ENCODE peak calls at places on chromosomes 12 and 14, in five cellular contexts. V is epithelial cell of prostate, X is tibial nerve, Q is neural crest cell, P is WTC11. K is an unnamed sample.

GRCh38 chr12:28253175-28253641 is 63.0 kb downstream of the CCDC91 start:
- DNase-seq in P (no peak), X (no peak), V (no peak), Q (no peak), K (no peak)

GRCh38 chr14:32083789-32084188 is 6.7 kb downstream of the ARHGAP5 start:
- DNase-seq in X (no peak), P (no peak), V (no peak), Q (no peak), K (no peak)

GRCh38 chr12:107759410-107759809 is 1.5 kb downstream of the PRDM4 start:
- DNase-seq in Q (no peak), P (no peak), X (no peak), V (peak), K (peak)

GRCh38 chr12:2845280-2845679 is 10.4 kb upstream of the NRIP2 start:
- DNase-seq in X (no peak), Q (no peak), V (no peak), P (no peak), K (peak)

GRCh38 chr14:74712499-74713394 is at the start of the genes AREL1 and FCF1:
- DNase-seq in P (peak), X (peak), V (no peak), Q (peak), K (no peak)

GRCh38 chr12:120101617-120102016 is 14.9 kb downstream of the RAB35 start:
- DNase-seq in V (no peak), P (no peak), Q (no peak), X (no peak), K (no peak)

GRCh38 chr12:123223241-123223668 is 9.7 kb downstream of the MPHOSPH9 start:
- DNase-seq in Q (no peak), P (no peak), V (no peak), X (no peak), K (no peak)

GRCh38 chr14:76784881-76785280 is 23.6 kb downstream of the VASH1 start:
- DNase-seq in P (peak), V (no peak), X (peak), Q (peak), K (peak)

GRCh38 chr14:52906141-52906601 is 44.7 kb downstream of the FERMT2 start:
- DNase-seq in Q (no peak), V (peak), P (no peak), X (no peak), K (no peak)

GRCh38 chr12:2456813-2457186 is 338.0 kb upstream of the FKBP4 start:
- DNase-seq in V (no peak), Q (no peak), X (no peak), P (no peak), K (peak)

K was measured in NCI-H82.